ENCODE peak calls at places on chromosomes 1 and 21, in seven cellular contexts. One of them, this sample, is unnamed.

GRCh38 chr21:37064841-37065240 is 8.0 kb downstream of the PIGP start:
- DNase-seq in esophagus squamous epithelium: no peak
- DNase-seq in astrocyte of the cerebellum: no peak
- DNase-seq in adrenal gland: no peak
- DNase-seq in BJ: no peak
- DNase-seq in colonic mucosa: no peak
- DNase-seq in fibroblast of lung: no peak
- DNase-seq in this sample: no peak

GRCh38 chr1:6041432-6042062 is 4.1 kb upstream of the KCNAB2 start:
- DNase-seq in esophagus squamous epithelium: no peak
- DNase-seq in colonic mucosa: peak; percentile 37
- DNase-seq in astrocyte of the cerebellum: no peak
- DNase-seq in fibroblast of lung: no peak
- DNase-seq in adrenal gland: no peak
- DNase-seq in BJ: no peak
- DNase-seq in this sample: no peak

GRCh38 chr1:209583408-209583807 is at the start of gene CAMK1G:
- DNase-seq in adrenal gland: no peak
- DNase-seq in colonic mucosa: no peak
- DNase-seq in astrocyte of the cerebellum: no peak
- DNase-seq in fibroblast of lung: peak; percentile 88
- DNase-seq in BJ: no peak
- DNase-seq in esophagus squamous epithelium: no peak
- DNase-seq in this sample: peak; percentile 81

GRCh38 chr1:243496173-243496553 is 240.3 kb downstream of the SDCCAG8 start:
- DNase-seq in colonic mucosa: peak; percentile 18
- DNase-seq in adrenal gland: no peak
- DNase-seq in esophagus squamous epithelium: no peak
- DNase-seq in astrocyte of the cerebellum: no peak
- DNase-seq in BJ: no peak
- DNase-seq in fibroblast of lung: peak; percentile 25
- DNase-seq in this sample: no peak

GRCh38 chr1:22569269-22569668 is 6.0 kb downstream of the EPHA8 start:
- DNase-seq in BJ: no peak
- DNase-seq in colonic mucosa: no peak
- DNase-seq in astrocyte of the cerebellum: no peak
- DNase-seq in fibroblast of lung: no peak
- DNase-seq in adrenal gland: no peak
- DNase-seq in esophagus squamous epithelium: no peak
- DNase-seq in this sample: no peak

GRCh38 chr1:98044071-98044697 is 123.3 kb upstream of the DPYD start:
- DNase-seq in astrocyte of the cerebellum: no peak
- DNase-seq in esophagus squamous epithelium: no peak
- DNase-seq in BJ: no peak
- DNase-seq in fibroblast of lung: no peak
- DNase-seq in colonic mucosa: no peak
- DNase-seq in adrenal gland: no peak
- DNase-seq in this sample: no peak

GRCh38 chr1:196486346-196486745 is 121.9 kb downstream of the KCNT2 start:
- DNase-seq in esophagus squamous epithelium: no peak
- DNase-seq in fibroblast of lung: no peak
- DNase-seq in colonic mucosa: no peak
- DNase-seq in adrenal gland: no peak
- DNase-seq in astrocyte of the cerebellum: no peak
- DNase-seq in BJ: no peak
- DNase-seq in this sample: no peak

GRCh38 chr1:47585141-47585902 is 147.5 kb downstream of the FOXD2 start:
- DNase-seq in fibroblast of lung: no peak
- DNase-seq in adrenal gland: no peak
- DNase-seq in esophagus squamous epithelium: no peak
- DNase-seq in colonic mucosa: peak; percentile 5
- DNase-seq in astrocyte of the cerebellum: no peak
- DNase-seq in BJ: no peak
- DNase-seq in this sample: no peak

GRCh38 chr1:176843352-176844297 is 320.9 kb downstream of the ASTN1 start:
- DNase-seq in colonic mucosa: no peak
- DNase-seq in adrenal gland: peak; percentile 28
- DNase-seq in BJ: no peak
- DNase-seq in esophagus squamous epithelium: no peak
- DNase-seq in fibroblast of lung: peak; percentile 52
- DNase-seq in astrocyte of the cerebellum: peak; percentile 53
- DNase-seq in this sample: peak; percentile 20

GRCh38 chr1:54500030-54500389 is 48.0 kb upstream of the ACOT11 start:
- DNase-seq in astrocyte of the cerebellum: no peak
- DNase-seq in BJ: no peak
- DNase-seq in fibroblast of lung: no peak
- DNase-seq in esophagus squamous epithelium: no peak
- DNase-seq in colonic mucosa: no peak
- DNase-seq in adrenal gland: no peak
- DNase-seq in this sample: no peak
- H3K4me3 ChIP-seq in astrocyte of the cerebellum: no peak overlapping the region
- H3K4me3 ChIP-seq in BJ: no peak overlapping the region
- H3K4me3 ChIP-seq in fibroblast of lung: no peak overlapping the region
- H3K4me3 ChIP-seq in esophagus squamous epithelium: no peak overlapping the region
- H3K4me3 ChIP-seq in colonic mucosa: peak overlapping the region; percentile 38
- H3K4me3 ChIP-seq in adrenal gland: no peak overlapping the region
- H3K4me3 ChIP-seq in this sample: no peak overlapping the region

GRCh38 chr1:10225573-10225972 is 15.2 kb downstream of the KIF1B start:
- DNase-seq in BJ: peak; percentile 31
- DNase-seq in esophagus squamous epithelium: no peak
- DNase-seq in fibroblast of lung: no peak
- DNase-seq in colonic mucosa: no peak
- DNase-seq in astrocyte of the cerebellum: peak; percentile 47
- DNase-seq in adrenal gland: no peak
- DNase-seq in this sample: peak; percentile 69
- TF ChIP-seq CTCF in BJ: no peak
- TF ChIP-seq CTCF in esophagus squamous epithelium: no peak
- TF ChIP-seq CTCF in fibroblast of lung: no peak
- TF ChIP-seq CTCF in colonic mucosa: no peak
- TF ChIP-seq CTCF in astrocyte of the cerebellum: no peak
- TF ChIP-seq CTCF in adrenal gland: no peak
- TF ChIP-seq CTCF in this sample: no peak

DNA sequence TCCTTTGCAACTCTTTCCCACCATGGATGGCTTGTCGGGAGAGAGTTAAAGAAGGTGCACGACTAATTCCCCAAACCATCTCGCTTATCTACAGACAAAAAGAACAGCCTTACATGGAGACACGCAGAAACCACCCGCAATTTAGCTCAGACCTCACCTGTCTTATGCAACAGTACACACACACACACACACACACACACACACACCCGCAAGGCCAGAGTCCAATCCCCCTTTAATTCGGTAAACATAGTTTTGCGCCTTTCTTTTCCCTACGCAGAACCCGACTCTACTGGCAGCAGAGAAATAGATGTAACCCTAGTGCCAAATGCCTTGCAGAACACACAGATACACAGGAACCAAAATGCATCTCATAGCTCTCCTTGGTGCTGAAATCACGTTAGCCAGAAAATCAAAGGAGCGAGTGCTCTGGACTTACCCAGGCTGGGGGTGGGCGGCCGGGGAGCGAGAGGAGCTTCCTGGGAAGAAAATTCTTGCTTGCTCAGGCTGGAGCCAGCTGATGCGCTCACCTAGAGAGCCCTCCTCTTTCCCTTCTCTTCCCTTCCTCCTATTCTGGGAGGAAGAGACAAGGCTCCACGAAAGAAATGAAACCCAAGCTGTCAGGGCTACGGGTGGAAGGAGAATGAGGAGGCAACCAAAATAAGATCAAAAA is 470 bp downstream of the TNR start:
- DNase-seq in esophagus squamous epithelium: no peak
- DNase-seq in fibroblast of lung: peak; percentile 15
- DNase-seq in BJ: no peak
- DNase-seq in adrenal gland: no peak
- DNase-seq in colonic mucosa: no peak
- DNase-seq in astrocyte of the cerebellum: no peak
- DNase-seq in this sample: peak; percentile 48
- H3K4me3 ChIP-seq in esophagus squamous epithelium: no peak overlapping the region
- H3K4me3 ChIP-seq in fibroblast of lung: no peak overlapping the region
- H3K4me3 ChIP-seq in BJ: no peak overlapping the region
- H3K4me3 ChIP-seq in adrenal gland: no peak overlapping the region
- H3K4me3 ChIP-seq in colonic mucosa: no peak overlapping the region
- H3K4me3 ChIP-seq in astrocyte of the cerebellum: no peak overlapping the region
- H3K4me3 ChIP-seq in this sample: no peak overlapping the region

GRCh38 chr1:4854379-4854778 is 200.0 kb downstream of the AJAP1 start:
- DNase-seq in fibroblast of lung: no peak
- DNase-seq in astrocyte of the cerebellum: no peak
- DNase-seq in colonic mucosa: no peak
- DNase-seq in adrenal gland: no peak
- DNase-seq in BJ: no peak
- DNase-seq in esophagus squamous epithelium: no peak
- DNase-seq in this sample: no peak
- TF ChIP-seq CTCF in fibroblast of lung: no peak
- TF ChIP-seq CTCF in astrocyte of the cerebellum: no peak
- TF ChIP-seq CTCF in colonic mucosa: no peak
- TF ChIP-seq CTCF in adrenal gland: no peak
- TF ChIP-seq CTCF in BJ: no peak
- TF ChIP-seq CTCF in esophagus squamous epithelium: no peak
- TF ChIP-seq CTCF in this sample: no peak

GRCh38 chr1:206471415-206471801 is 1.1 kb downstream of the IKBKE start:
- DNase-seq in adrenal gland: no peak
- DNase-seq in fibroblast of lung: no peak
- DNase-seq in esophagus squamous epithelium: no peak
- DNase-seq in colonic mucosa: no peak
- DNase-seq in astrocyte of the cerebellum: no peak
- DNase-seq in BJ: no peak
- DNase-seq in this sample: no peak

GRCh38 chr1:206470692-206471414 is 577 bp downstream of the IKBKE start:
- DNase-seq in colonic mucosa: peak; percentile 45
- DNase-seq in astrocyte of the cerebellum: peak; percentile 34
- DNase-seq in BJ: no peak
- DNase-seq in adrenal gland: peak; percentile 51
- DNase-seq in esophagus squamous epithelium: no peak
- DNase-seq in fibroblast of lung: peak; percentile 61
- DNase-seq in this sample: peak; percentile 74

GRCh38 chr1:206471993-206472392 is 1.7 kb downstream of the IKBKE start:
- DNase-seq in adrenal gland: no peak
- DNase-seq in astrocyte of the cerebellum: no peak
- DNase-seq in fibroblast of lung: no peak
- DNase-seq in BJ: no peak
- DNase-seq in esophagus squamous epithelium: no peak
- DNase-seq in colonic mucosa: no peak
- DNase-seq in this sample: no peak

GRCh38 chr1:206472886-206473285 is 2.6 kb downstream of the IKBKE start:
- DNase-seq in fibroblast of lung: no peak
- DNase-seq in astrocyte of the cerebellum: no peak
- DNase-seq in adrenal gland: no peak
- DNase-seq in colonic mucosa: no peak
- DNase-seq in BJ: no peak
- DNase-seq in esophagus squamous epithelium: no peak
- DNase-seq in this sample: no peak

GRCh38 chr1:206472454-206472853 is 2.2 kb downstream of the IKBKE start:
- DNase-seq in adrenal gland: no peak
- DNase-seq in fibroblast of lung: peak; percentile 75
- DNase-seq in esophagus squamous epithelium: no peak
- DNase-seq in colonic mucosa: no peak
- DNase-seq in astrocyte of the cerebellum: peak; percentile 35
- DNase-seq in BJ: no peak
- DNase-seq in this sample: peak; percentile 90
- H3K4me3 ChIP-seq in adrenal gland: no peak overlapping the region
- H3K4me3 ChIP-seq in fibroblast of lung: no peak overlapping the region
- H3K4me3 ChIP-seq in esophagus squamous epithelium: no peak overlapping the region
- H3K4me3 ChIP-seq in colonic mucosa: no peak overlapping the region
- H3K4me3 ChIP-seq in astrocyte of the cerebellum: no peak overlapping the region
- H3K4me3 ChIP-seq in BJ: no peak overlapping the region
- H3K4me3 ChIP-seq in this sample: peak overlapping the region; percentile 18

GRCh38 chr1:161121838-161122237 is 3.9 kb downstream of the NIT1 start:
- DNase-seq in colonic mucosa: no peak
- DNase-seq in esophagus squamous epithelium: no peak
- DNase-seq in BJ: no peak
- DNase-seq in astrocyte of the cerebellum: no peak
- DNase-seq in adrenal gland: no peak
- DNase-seq in fibroblast of lung: no peak
- DNase-seq in this sample: no peak
- TF ChIP-seq CTCF in colonic mucosa: no peak
- TF ChIP-seq CTCF in esophagus squamous epithelium: no peak
- TF ChIP-seq CTCF in BJ: no peak
- TF ChIP-seq CTCF in astrocyte of the cerebellum: no peak
- TF ChIP-seq CTCF in adrenal gland: no peak
- TF ChIP-seq CTCF in fibroblast of lung: no peak
- TF ChIP-seq CTCF in this sample: no peak

DNA sequence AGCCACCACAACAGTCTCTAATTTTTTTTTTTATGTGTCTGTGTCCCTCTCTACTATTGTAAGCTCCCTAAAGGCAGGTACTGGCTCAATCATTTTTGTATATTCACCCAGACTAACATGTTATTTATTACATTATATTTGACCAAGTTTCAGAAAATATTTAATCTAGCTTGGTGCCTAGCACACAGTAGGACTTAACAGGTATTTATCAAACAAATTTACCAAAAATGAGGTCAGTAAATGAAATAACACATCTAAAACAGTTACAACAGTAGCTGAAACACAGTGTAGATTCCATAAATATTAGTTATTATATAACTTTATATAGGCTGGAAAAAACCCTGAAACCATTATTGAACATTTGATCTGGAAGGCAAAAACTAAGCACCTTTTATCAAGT is 2.7 kb downstream of the NRDC start:
- DNase-seq in esophagus squamous epithelium: no peak
- DNase-seq in fibroblast of lung: no peak
- DNase-seq in BJ: no peak
- DNase-seq in astrocyte of the cerebellum: no peak
- DNase-seq in colonic mucosa: no peak
- DNase-seq in adrenal gland: no peak
- DNase-seq in this sample: no peak
- H3K4me3 ChIP-seq in esophagus squamous epithelium: no peak overlapping the region
- H3K4me3 ChIP-seq in fibroblast of lung: peak overlapping the region; percentile 1
- H3K4me3 ChIP-seq in BJ: no peak overlapping the region
- H3K4me3 ChIP-seq in astrocyte of the cerebellum: no peak overlapping the region
- H3K4me3 ChIP-seq in colonic mucosa: no peak overlapping the region
- H3K4me3 ChIP-seq in adrenal gland: no peak overlapping the region
- H3K4me3 ChIP-seq in this sample: peak overlapping the region; percentile 100

GRCh38 chr1:155277070-155277895 is at the start of gene HCN3:
- DNase-seq in astrocyte of the cerebellum: peak; percentile 87
- DNase-seq in fibroblast of lung: peak; percentile 96
- DNase-seq in adrenal gland: peak; percentile 98
- DNase-seq in esophagus squamous epithelium: peak; percentile 68
- DNase-seq in colonic mucosa: peak; percentile 99
- DNase-seq in BJ: peak; percentile 60
- DNase-seq in this sample: peak; percentile 96
- TF ChIP-seq CTCF in astrocyte of the cerebellum: peak; percentile 36
- TF ChIP-seq CTCF in fibroblast of lung: peak; percentile 29
- TF ChIP-seq CTCF in adrenal gland: peak; percentile 62
- TF ChIP-seq CTCF in esophagus squamous epithelium: peak; percentile 67
- TF ChIP-seq CTCF in colonic mucosa: peak; percentile 75
- TF ChIP-seq CTCF in BJ: peak; percentile 42
- TF ChIP-seq CTCF in this sample: peak; percentile 36